ENCODE peak calls at places on chromosomes 2 and 18, in six cellular contexts. Z is H54; W is CD8-positive, alpha-beta T cell; E is frontal cortex; H is astrocyte of the hippocampus; U is A172. O is an unnamed sample.

GRCh38 chr18:22169011-22169888 is at the start of gene GATA6:
- DNase-seq in Z (peak), W (peak), E (peak), H (peak), U (peak), O (peak)

GRCh38 chr2:154692927-154693326 is 5.6 kb upstream of the KCNJ3 start:
- DNase-seq in Z (peak), W (no peak), E (no peak), H (peak), U (peak), O (no peak)

GRCh38 chr2:67340118-67341011 is 56.8 kb upstream of the ETAA1 start:
- DNase-seq in Z (no peak), W (no peak), E (no peak), H (no peak), U (no peak), O (no peak)

GRCh38 chr2:41329075-41329474 is 718.7 kb upstream of the PKDCC start:
- DNase-seq in Z (no peak), W (no peak), E (no peak), H (no peak), U (no peak), O (no peak)

GRCh38 chr2:190600293-190601103 is 48.4 kb upstream of the NAB1 start:
- DNase-seq in Z (no peak), W (no peak), E (no peak), H (peak), U (no peak), O (no peak)

GRCh38 chr18:31233550-31234306 is 71.1 kb upstream of the DSC1 start:
- DNase-seq in Z (no peak), W (no peak), E (no peak), H (no peak), U (no peak), O (no peak)

GRCh38 chr2:152379089-152379488 is 44.1 kb downstream of the FMNL2 start:
- DNase-seq in Z (no peak), W (no peak), E (no peak), H (no peak), U (no peak), O (no peak)

GRCh38 chr2:212027681-212028628 is 510.6 kb downstream of the ERBB4 start:
- DNase-seq in Z (no peak), W (no peak), E (no peak), H (no peak), U (no peak), O (no peak)

GRCh38 chr2:17309186-17309585 is 209.1 kb downstream of the RAD51AP2 start:
- DNase-seq in Z (no peak), W (no peak), E (no peak), H (no peak), U (no peak), O (no peak)

GRCh38 chr18:35088931-35089330 is 47.7 kb downstream of the MAPRE2 start:
- DNase-seq in Z (no peak), W (no peak), E (no peak), H (peak), U (no peak), O (no peak)

GRCh38 chr2:29480423-29480822 is 365.2 kb downstream of the CLIP4 start:
- DNase-seq in Z (no peak), W (no peak), E (no peak), H (no peak), U (no peak), O (no peak)

GRCh38 chr2:172096661-172097547 is 5.8 kb downstream of the DLX2 start:
- DNase-seq in Z (peak), W (no peak), E (peak), H (peak), U (peak), O (no peak)

GRCh38 chr2:106296182-106296815 is 102.2 kb upstream of the UXS1 start:
- DNase-seq in Z (no peak), W (no peak), E (no peak), H (no peak), U (no peak), O (no peak)

GRCh38 chr2:228657807-228658402 is 476.4 kb upstream of the SPHKAP start:
- DNase-seq in Z (no peak), W (no peak), E (no peak), H (peak), U (peak), O (no peak)

GRCh38 chr2:226352941-226353558 is 446.6 kb downstream of the IRS1 start:
- DNase-seq in Z (no peak), W (no peak), E (no peak), H (no peak), U (no peak), O (no peak)

GRCh38 chr2:68258854-68259253 is 6.5 kb upstream of the PPP3R1 start:
- DNase-seq in Z (no peak), W (no peak), E (no peak), H (no peak), U (no peak), O (no peak)

GRCh38 chr2:9737053-9737875 is 106.0 kb upstream of the TAF1B start:
- DNase-seq in Z (no peak), W (no peak), E (no peak), H (no peak), U (no peak), O (no peak)

GRCh38 chr2:95050385-95051300 is 25.1 kb downstream of the MAL start:
- DNase-seq in Z (no peak), W (no peak), E (no peak), H (no peak), U (no peak), O (no peak)

GRCh38 chr2:238971318-238972145 is 123.6 kb downstream of the TWIST2 start:
- DNase-seq in Z (no peak), W (no peak), E (no peak), H (no peak), U (no peak), O (no peak)

GRCh38 chr2:219662566-219662965 is 35.1 kb downstream of the SLC4A3 start:
- DNase-seq in Z (no peak), W (no peak), E (no peak), H (peak), U (no peak), O (no peak)

GRCh38 chr2:6186332-6187100 is 494.3 kb downstream of the SOX11 start:
- DNase-seq in Z (peak), W (no peak), E (no peak), H (peak), U (peak), O (no peak)

GRCh38 chr18:48997985-48998831 is 47.4 kb upstream of the SMAD7 start:
- DNase-seq in Z (peak), W (no peak), E (no peak), H (peak), U (peak), O (no peak)

GRCh38 chr2:44877417-44877816 is 64.1 kb upstream of the SIX3 start:
- DNase-seq in Z (no peak), W (no peak), E (no peak), H (no peak), U (no peak), O (no peak)

GRCh38 chr2:166314022-166314759 is 61.6 kb downstream of the SCN9A start:
- DNase-seq in Z (no peak), W (no peak), E (no peak), H (peak), U (peak), O (no peak)

GRCh38 chr2:144480257-144480656 is 39.7 kb downstream of the ZEB2 start:
- DNase-seq in Z (no peak), W (no peak), E (no peak), H (peak), U (no peak), O (no peak)

GRCh38 chr2:149715005-149715592 is 127.5 kb upstream of the MMADHC start:
- DNase-seq in Z (peak), W (no peak), E (no peak), H (peak), U (peak), O (no peak)